ENCODE peak calls at places on chromosomes 11 and 22, in ten cellular contexts. M, T, I, E, W, P, U, Q, Y and A are unnamed samples.

GRCh38 chr11:23991140-23991539 is 505.7 kb upstream of the LUZP2 start:
- DNase-seq in M (no peak), T (no peak), I (no peak), E (no peak), W (no peak), P (no peak), U (peak; percentile 36), Q (no peak), Y (no peak), A (no peak)

GRCh38 chr22:32448980-32449379 is 15.3 kb downstream of the BPIFC start:
- DNase-seq in M (no peak), T (no peak), I (no peak), E (no peak), W (no peak), P (no peak), U (no peak), Q (no peak), Y (no peak), A (no peak)

GRCh38 chr11:123194308-123195181 is 503 bp downstream of the CLMP start:
- DNase-seq in M (peak; percentile 67), T (peak; percentile 87), I (no peak), E (peak; percentile 75), W (no peak), P (no peak), U (peak; percentile 77), Q (peak; percentile 76), Y (peak; percentile 18), A (no peak)

GRCh38 chr11:2180347-2180746 is 8.7 kb upstream of the TH start:
- DNase-seq in M (no peak), T (peak; percentile 67), I (no peak), E (no peak), W (no peak), P (no peak), U (no peak), Q (no peak), Y (no peak), A (no peak)

GRCh38 chr22:37187891-37188761 is at the start of gene C1QTNF6:
- DNase-seq in M (peak; percentile 58), T (no peak), I (no peak), E (peak; percentile 85), W (peak; percentile 54), P (peak; percentile 67), U (peak; percentile 35), Q (no peak), Y (no peak), A (peak; percentile 44)

GRCh38 chr11:132838621-132839020 is 693.7 kb downstream of the OPCML start:
- DNase-seq in M (no peak), T (no peak), I (no peak), E (no peak), W (no peak), P (no peak), U (no peak), Q (no peak), Y (peak; percentile 37), A (no peak)

GRCh38 chr11:20443596-20443995 is 56.1 kb downstream of the PRMT3 start:
- DNase-seq in M (no peak), T (no peak), I (peak; percentile 16), E (no peak), W (no peak), P (no peak), U (peak; percentile 37), Q (no peak), Y (peak; percentile 24), A (no peak)

GRCh38 chr22:22721681-22722309 is 77.4 kb downstream of the GGTLC2 start:
- DNase-seq in M (no peak), T (no peak), I (peak; percentile 52), E (no peak), W (no peak), P (no peak), U (peak; percentile 96), Q (no peak), Y (peak; percentile 66), A (no peak)

GRCh38 chr22:29873943-29874342 is 9.0 kb upstream of the MTMR3 start:
- DNase-seq in M (no peak), T (no peak), I (peak; percentile 14), E (no peak), W (no peak), P (no peak), U (no peak), Q (no peak), Y (no peak), A (no peak)

GRCh38 chr11:65491614-65492386 is 7.0 kb upstream of the MALAT1 start:
- DNase-seq in M (peak; percentile 35), T (no peak), I (peak; percentile 69), E (peak; percentile 82), W (peak; percentile 94), P (peak; percentile 93), U (peak; percentile 99), Q (no peak), Y (peak; percentile 96), A (no peak)

GRCh38 chr11:384511-384910 is 9.5 kb upstream of the PKP3 start:
- DNase-seq in M (no peak), T (peak; percentile 68), I (no peak), E (no peak), W (no peak), P (no peak), U (no peak), Q (no peak), Y (no peak), A (no peak)

GRCh38 chr11:385594-386351 is 8.2 kb upstream of the PKP3 start:
- DNase-seq in M (no peak), T (peak; percentile 61), I (no peak), E (no peak), W (no peak), P (no peak), U (no peak), Q (no peak), Y (no peak), A (no peak)

GRCh38 chr11:390175-390574 is 3.8 kb upstream of the PKP3 start:
- DNase-seq in M (no peak), T (no peak), I (no peak), E (peak; percentile 83), W (no peak), P (peak; percentile 60), U (no peak), Q (no peak), Y (no peak), A (no peak)

GRCh38 chr11:386483-386882 is 7.5 kb upstream of the PKP3 start:
- DNase-seq in M (no peak), T (no peak), I (no peak), E (no peak), W (no peak), P (no peak), U (no peak), Q (no peak), Y (no peak), A (no peak)

DNA sequence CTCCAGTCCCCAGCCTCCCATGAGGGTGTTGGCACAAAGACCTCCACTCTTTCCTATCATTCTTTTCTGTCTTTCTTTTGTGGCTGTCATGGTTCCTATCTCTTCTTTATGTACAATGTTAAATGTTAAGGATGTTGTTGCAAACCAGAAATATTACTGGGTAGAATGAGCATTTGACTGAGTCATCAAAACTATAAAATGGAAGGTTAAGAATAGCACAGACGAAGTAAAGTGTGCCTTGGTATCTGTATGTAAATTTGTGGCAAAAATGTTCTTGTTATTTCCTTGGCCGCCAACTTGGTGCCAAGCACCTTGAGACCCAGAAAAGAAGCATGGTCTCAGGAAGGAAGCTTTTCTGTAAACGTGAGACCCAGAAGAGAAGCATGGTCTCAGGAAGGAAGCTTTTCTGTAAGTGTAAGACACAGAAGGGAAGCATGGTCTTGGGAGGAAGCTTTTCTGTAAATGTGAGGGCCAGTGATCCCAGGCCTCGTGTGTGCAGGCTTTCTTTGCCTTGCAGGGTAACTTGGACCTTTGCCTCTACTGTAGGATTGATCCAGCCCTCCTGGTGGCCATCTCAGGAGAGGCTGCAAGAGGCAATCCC is 6.7 kb upstream of the PKP3 start:
- DNase-seq in M (no peak), T (no peak), I (no peak), E (no peak), W (no peak), P (no peak), U (no peak), Q (no peak), Y (no peak), A (no peak)
- TF ChIP-seq CTCF in M (no peak), T (no peak), I (no peak), E (no peak), W (no peak), P (no peak), U (no peak), Q (no peak), Y (no peak), A (no peak)

DNA sequence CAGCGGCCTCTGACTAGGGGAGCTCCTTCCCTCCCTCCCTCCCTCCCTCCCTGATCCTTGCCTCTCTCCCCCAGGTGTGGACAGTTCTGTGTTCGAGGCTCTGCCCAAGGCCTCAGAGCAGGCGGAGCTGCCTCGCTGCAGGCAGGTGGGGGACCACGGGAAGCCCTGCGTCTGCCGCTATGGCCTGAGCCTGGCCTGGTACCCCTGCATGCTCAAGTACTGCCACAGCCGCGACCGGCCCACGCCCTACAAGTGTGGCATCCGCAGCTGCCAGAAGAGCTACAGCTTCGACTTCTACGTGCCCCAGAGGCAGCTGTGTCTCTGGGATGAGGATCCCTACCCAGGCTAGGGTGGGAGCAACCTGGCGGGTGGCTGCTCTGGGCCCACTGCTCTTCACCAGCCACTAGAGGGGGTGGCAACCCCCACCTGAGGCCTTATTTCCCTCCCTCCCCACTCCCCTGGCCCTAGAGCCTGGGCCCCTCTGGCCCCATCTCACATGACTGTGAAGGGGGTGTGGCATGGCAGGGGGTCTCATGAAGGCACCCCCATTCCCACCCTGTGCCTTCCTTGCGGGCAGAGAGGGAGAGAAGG is 11.1 kb upstream of the POU2F3 start:
- DNase-seq in M (no peak), T (peak; percentile 71), I (no peak), E (peak; percentile 59), W (no peak), P (peak; percentile 51), U (no peak), Q (no peak), Y (no peak), A (no peak)
- TF ChIP-seq CTCF in M (peak; percentile 29), T (no peak), I (peak; percentile 37), E (peak; percentile 62), W (no peak), P (no peak), U (peak; percentile 13), Q (peak; percentile 30), Y (peak; percentile 47), A (peak; percentile 26)

GRCh38 chr11:61617515-61617914 is 36.6 kb upstream of the SYT7 start:
- DNase-seq in M (no peak), T (no peak), I (no peak), E (no peak), W (no peak), P (no peak), U (peak; percentile 73), Q (no peak), Y (no peak), A (no peak)
- TF ChIP-seq CTCF in M (no peak), T (no peak), I (no peak), E (peak; percentile 30), W (no peak), P (no peak), U (peak; percentile 32), Q (no peak), Y (no peak), A (peak; percentile 36)

DNA sequence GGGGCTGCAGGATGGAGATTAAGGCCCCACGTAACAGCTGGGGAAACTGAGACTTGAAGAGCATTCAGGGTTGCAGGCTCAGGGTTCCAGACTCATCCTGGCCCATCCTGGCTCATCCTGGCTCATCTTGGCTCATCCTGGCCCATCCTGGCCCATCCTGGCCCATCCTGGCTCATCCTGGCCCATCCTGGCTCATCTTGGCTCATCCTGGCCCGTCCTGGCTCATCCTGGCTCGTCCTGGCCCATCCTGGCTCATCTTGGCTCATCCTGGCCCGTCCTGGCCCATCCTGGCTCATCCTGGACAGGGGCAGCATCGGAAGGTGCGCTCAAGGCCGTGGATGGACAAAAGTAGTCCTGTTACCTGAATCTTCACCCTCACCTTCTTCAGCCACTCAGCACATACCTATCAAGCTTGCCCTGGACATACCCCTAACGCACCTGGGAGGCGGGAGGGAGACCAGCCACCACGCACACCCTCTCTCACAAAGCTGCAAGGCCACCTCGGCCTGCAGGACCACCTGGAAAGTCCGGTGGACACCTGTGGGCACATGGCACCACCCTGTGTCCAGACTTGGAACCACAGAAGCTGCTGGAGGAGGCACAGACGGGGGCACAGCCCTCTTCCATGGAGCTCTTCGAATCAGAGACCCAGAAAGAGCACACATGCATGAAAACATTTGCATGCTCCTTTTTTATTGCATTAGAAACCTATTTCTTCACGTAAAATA is 20.3 kb upstream of the NLRP6 start:
- DNase-seq in M (no peak), T (peak; percentile 52), I (peak; percentile 30), E (no peak), W (no peak), P (no peak), U (no peak), Q (no peak), Y (peak; percentile 22), A (no peak)
- TF ChIP-seq CTCF in M (no peak), T (no peak), I (peak; percentile 19), E (peak; percentile 33), W (no peak), P (no peak), U (no peak), Q (no peak), Y (no peak), A (no peak)